ENCODE peak calls at places on chromosomes 11 and 22, in four cellular contexts. L is psoas muscle, Q is vagina, K is GM12878. C is an unnamed sample. For H3K4me1 and H3K36me3, the result is how much of the 10 kb centered on the place peaks cover.

GRCh38 chr11:77038825-77039326 is 4.7 kb downstream of the B3GNT6 start:
- DNase-seq in L (no peak), Q (peak), K (no peak), C (no peak)

GRCh38 chr11:120068114-120068573 is 69.8 kb downstream of the TRIM29 start:
- DNase-seq in L (no peak), Q (peak), K (no peak), C (no peak)

GRCh38 chr11:118054712-118055640 is 21.9 kb upstream of the TMPRSS4 start:
- DNase-seq in L (no peak), Q (no peak), K (no peak), C (no peak)

GRCh38 chr22:39287076-39287743 is 32.2 kb downstream of the RPL3 start:
- DNase-seq in L (no peak), Q (no peak), K (no peak), C (no peak)

GRCh38 chr11:124633355-124633754 is 10.7 kb downstream of the TBRG1 start:
- DNase-seq in L (no peak), Q (no peak), K (no peak), C (no peak)

GRCh38 chr11:63920126-63920869 is 3.3 kb upstream of the RCOR2 start:
- DNase-seq in L (peak), Q (no peak), K (no peak), C (no peak)

GRCh38 chr22:26095271-26095956 is 73.8 kb upstream of the SEZ6L start:
- DNase-seq in L (no peak), Q (no peak), K (no peak), C (no peak)

GRCh38 chr11:71266114-71266833 is 13.9 kb upstream of the SHANK2 start:
- DNase-seq in L (no peak), Q (peak), K (no peak), C (no peak)

GRCh38 chr11:134560566-134561347 is 148.7 kb upstream of the B3GAT1 start:
- DNase-seq in L (no peak), Q (peak), K (no peak), C (no peak)

GRCh38 chr11:86244063-86244521 is 461 bp upstream of the EED start:
- DNase-seq in L (peak), Q (no peak), K (no peak), C (peak)

GRCh38 chr11:27701262-27702105 is 1.2 kb upstream of the BDNF start:
- DNase-seq in L (peak), Q (no peak), K (no peak), C (no peak)

GRCh38 chr11:74020537-74020936 is 11.7 kb upstream of the UCP3 start:
- DNase-seq in L (no peak), Q (no peak), K (peak), C (no peak)

GRCh38 chr11:73415854-73416615 is 39.8 kb downstream of the RELT start:
- DNase-seq in L (no peak), Q (no peak), K (no peak), C (no peak)

GRCh38 chr11:70158201-70158600 is 44.9 kb upstream of the FADD start:
- DNase-seq in L (peak), Q (no peak), K (no peak), C (no peak)

GRCh38 chr11:75492181-75492820 is 33.4 kb downstream of the GDPD5 start:
- DNase-seq in L (no peak), Q (no peak), K (no peak), C (no peak)

GRCh38 chr22:49784630-49784971 is 43.1 kb downstream of the BRD1 start:
- DNase-seq in L (no peak), Q (no peak), K (no peak), C (no peak)

GRCh38 chr11:8237453-8237852 is 26.2 kb downstream of the LMO1 start:
- DNase-seq in L (no peak), Q (no peak), K (no peak), C (no peak)

GRCh38 chr11:115488945-115489344 is 15.3 kb downstream of the CADM1 start:
- DNase-seq in L (no peak), Q (no peak), K (no peak), C (no peak)

GRCh38 chr11:94193288-94193687 is 64.6 kb downstream of the PANX1 start:
- DNase-seq in L (peak), Q (no peak), K (no peak), C (no peak)

GRCh38 chr11:10856689-10857603 is 907 bp downstream of the ZBED5 start:
- DNase-seq in L (peak), Q (peak), K (peak), C (no peak)

GRCh38 chr11:124069429-124070401 is 28.6 kb upstream of the OR10G7 start:
- DNase-seq in L (peak), Q (no peak), K (peak), C (no peak)

GRCh38 chr11:130908770-130909625 is 7.3 kb downstream of the SNX19 start:
- DNase-seq in L (no peak), Q (no peak), K (no peak), C (no peak)

GRCh38 chr11:115550291-115551059 is 46.3 kb upstream of the CADM1 start:
- DNase-seq in L (no peak), Q (no peak), K (no peak), C (no peak)

GRCh38 chr22:27397948-27398330 is 403.6 kb downstream of the MN1 start:
- DNase-seq in L (peak), Q (no peak), K (no peak), C (no peak)

GRCh38 chr11:93662177-93662575 is 694 bp downstream of the CEP295 start:
- DNase-seq in L (no peak), Q (no peak), K (no peak), C (no peak)

GRCh38 chr11:11545285-11546275 is 76.2 kb downstream of the GALNT18 start:
- DNase-seq in L (no peak), Q (no peak), K (no peak), C (no peak)

GRCh38 chr11:117839234-117839882 is 14.8 kb upstream of the FXYD2 start:
- DNase-seq in L (no peak), Q (peak), K (no peak), C (no peak)

GRCh38 chr11:110445428-110445827 is 15.7 kb downstream of the FDX1 start:
- DNase-seq in L (no peak), Q (no peak), K (no peak), C (no peak)

GRCh38 chr22:49307870-49308269 is 519.8 kb downstream of the BRD1 start:
- DNase-seq in L (peak), Q (peak), K (no peak), C (no peak)

GRCh38 chr22:24707477-24707816 is 67.1 kb downstream of the PIWIL3 start:
- DNase-seq in L (no peak), Q (no peak), K (no peak), C (no peak)

GRCh38 chr22:45242778-45243191 is 2.1 kb upstream of the KIAA0930 start:
- DNase-seq in L (no peak), Q (no peak), K (no peak), C (no peak)

GRCh38 chr11:119491753-119492455 is 68.9 kb upstream of the THY1 start:
- DNase-seq in L (no peak), Q (no peak), K (no peak), C (no peak)

GRCh38 chr22:44366372-44367310 is 53.9 kb upstream of the SHISAL1 start:
- DNase-seq in L (peak), Q (no peak), K (no peak), C (no peak)

DNA sequence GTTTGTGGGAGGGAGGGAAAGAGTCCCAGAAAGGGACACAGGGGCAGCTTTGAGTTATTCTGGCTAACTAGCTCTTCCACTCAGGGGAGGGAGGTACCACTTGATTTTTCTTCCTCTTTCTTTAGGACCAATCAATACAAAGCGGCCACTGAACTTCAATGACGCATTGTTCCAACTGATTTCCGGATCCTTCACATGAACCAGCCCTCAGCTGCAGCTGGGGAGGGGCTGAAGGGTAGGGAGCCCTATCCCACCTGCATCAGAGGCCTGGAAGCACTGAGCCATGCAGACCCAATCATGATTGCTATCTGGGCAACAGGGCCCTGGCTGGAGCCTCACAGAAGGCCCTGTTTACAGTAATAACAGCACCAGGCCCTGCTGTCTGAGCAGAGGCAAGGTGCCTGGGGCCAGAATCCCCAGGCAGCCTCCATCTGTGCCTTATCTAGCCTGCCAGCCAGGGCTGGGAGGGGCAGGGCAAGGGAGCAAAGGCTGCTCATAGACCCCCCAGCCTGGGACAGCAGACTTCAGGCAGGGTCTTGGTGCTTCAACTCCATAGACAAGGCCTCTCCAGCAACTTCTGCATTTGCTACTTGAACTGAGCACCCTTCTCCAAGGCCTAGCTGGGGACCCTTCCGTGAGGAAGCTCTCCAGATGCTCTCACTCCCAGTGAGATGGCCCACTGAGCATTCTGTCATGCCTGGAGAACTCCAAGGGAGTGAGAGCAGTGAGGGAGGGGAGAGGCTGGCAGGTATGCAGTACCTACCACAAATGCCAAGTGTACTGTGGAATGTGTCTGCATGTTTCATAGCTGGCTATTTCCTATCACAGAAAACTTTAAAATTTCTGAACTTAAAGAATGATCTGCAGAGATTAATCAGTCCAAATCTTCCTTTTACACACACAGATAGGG is 22.5 kb downstream of the CLPB start:
- DNase-seq in L (no peak), Q (no peak), K (no peak), C (no peak)
- H3K4me1 ChIP-seq in L (under half), Q (under half), K (under half), C (under half)

DNA sequence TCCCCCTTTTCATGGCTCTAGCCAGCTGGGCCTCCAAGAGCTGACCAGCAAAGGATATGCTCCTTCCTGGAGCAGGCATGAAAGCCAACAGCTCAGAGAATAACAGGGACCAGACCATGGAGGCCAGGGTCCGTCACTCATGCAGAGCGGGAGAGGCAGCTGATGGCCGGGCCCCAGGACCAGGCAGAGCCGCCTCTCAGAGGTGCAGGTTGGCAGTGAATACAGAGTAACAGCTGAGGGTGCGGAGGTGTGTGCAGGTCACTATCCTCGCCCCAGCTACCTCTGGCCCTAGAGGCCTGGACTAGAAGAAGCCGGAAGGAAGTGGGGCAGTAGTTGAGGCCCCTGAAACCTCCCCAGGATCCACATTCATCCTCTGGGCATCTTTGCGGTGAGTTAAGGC is 1377.3 kb downstream of the TBC1D22A start:
- DNase-seq in L (no peak), Q (no peak), K (no peak), C (no peak)
- H3K36me3 ChIP-seq in L (under half), Q (under half), K (under half), C (under half)

GRCh38 chr11:843086-843704 is 543 bp downstream of the TSPAN4 start:
- DNase-seq in L (no peak), Q (no peak), K (no peak), C (no peak)
- H3K4me1 ChIP-seq in L (under half), Q (half or more), K (under half), C (half or more)

GRCh38 chr11:66768818-66769217 is 39.8 kb upstream of the SPTBN2 start:
- DNase-seq in L (no peak), Q (no peak), K (no peak), C (no peak)
- H3K36me3 ChIP-seq in L (under half), Q (under half), K (under half), C (under half)

DNA sequence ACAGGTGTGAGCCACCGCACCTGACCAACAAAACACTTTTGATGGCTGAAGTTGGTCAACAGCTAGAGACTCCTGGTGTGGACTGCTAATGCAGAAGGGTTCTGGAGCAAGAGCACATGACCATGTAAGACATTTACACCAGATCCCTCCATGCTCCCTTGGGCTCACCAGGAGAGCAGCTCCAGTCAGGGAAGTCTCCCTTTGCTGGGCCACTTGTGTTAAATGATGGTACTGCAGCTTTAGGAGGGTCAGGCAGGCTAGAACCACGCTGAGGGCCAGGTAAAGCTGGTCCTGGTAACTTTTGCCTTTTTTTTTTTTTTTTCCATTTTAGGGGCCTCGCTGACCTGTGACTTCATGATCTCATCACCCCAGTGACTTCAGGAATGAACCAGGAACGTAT is 146.4 kb downstream of the FBXO7 start:
- DNase-seq in L (no peak), Q (no peak), K (no peak), C (no peak)
- H3K4me1 ChIP-seq in L (under half), Q (half or more), K (under half), C (under half)

GRCh38 chr22:35346596-35347220 is 34.2 kb upstream of the HMOX1 start:
- DNase-seq in L (no peak), Q (no peak), K (no peak), C (no peak)
- H3K36me3 ChIP-seq in L (under half), Q (under half), K (under half), C (under half)

DNA sequence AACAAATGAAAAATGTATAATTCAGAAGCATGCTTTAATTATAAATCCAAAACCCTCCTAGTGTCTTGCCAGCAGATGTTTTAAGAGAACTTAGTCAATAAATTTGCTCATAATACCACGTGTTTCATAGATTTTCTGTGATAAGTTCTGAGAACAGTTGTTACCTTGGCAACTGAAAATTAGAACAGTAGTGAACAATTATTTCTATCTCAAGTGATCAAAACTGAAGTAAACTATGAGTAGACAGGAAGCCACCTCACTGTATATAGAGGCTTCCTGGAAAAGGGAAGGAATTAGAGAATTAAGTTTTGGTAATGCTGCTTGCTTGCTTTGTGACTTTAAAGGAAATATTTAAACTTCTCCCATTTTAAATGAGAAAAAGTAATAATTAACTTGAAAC is 266.0 kb upstream of the ANO3 start:
- DNase-seq in L (no peak), Q (no peak), K (no peak), C (no peak)
- H3K4me1 ChIP-seq in L (under half), Q (under half), K (under half), C (under half)

DNA sequence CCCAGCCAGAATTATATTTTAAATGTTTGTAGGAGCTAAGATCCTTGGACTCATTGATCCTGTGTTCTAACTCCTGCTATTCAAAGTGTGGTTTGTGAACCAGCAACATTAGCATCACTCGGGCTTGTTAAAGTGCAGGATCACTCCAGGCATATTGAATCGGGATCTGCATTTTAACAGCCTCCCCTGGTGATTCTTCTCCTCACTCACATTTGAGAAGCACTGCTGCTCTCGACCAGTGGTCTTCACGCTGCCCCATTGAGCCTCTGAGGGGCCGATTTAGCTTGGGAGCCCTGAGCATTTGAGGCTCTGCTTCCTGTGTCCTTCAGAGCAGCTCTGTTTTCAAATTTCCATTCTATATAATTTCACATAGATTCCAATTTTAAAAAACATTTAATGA is 10.9 kb downstream of the MADD start:
- DNase-seq in L (no peak), Q (no peak), K (no peak), C (no peak)
- H3K36me3 ChIP-seq in L (under half), Q (half or more), K (under half), C (half or more)

GRCh38 chr11:1854949-1855885 is 2.3 kb downstream of the LSP1 start:
- DNase-seq in L (no peak), Q (no peak), K (peak), C (no peak)
- H3K4me1 ChIP-seq in L (under half), Q (under half), K (under half), C (under half)

C was measured in thoracic aorta.